ENCODE peak calls at places on chromosomes 12 and 14, in six cellular contexts. C is astrocyte of the spinal cord, B is suprapubic skin, G is spleen, S is ovary, H is ascending aorta. Q is an unnamed sample.

GRCh38 chr12:728781-729180 is 23.6 kb upstream of the WNK1 start:
- DNase-seq in C (no peak), G (no peak), B (no peak), H (no peak), S (no peak), Q (no peak)

GRCh38 chr14:59254146-59254910 is 65.9 kb downstream of the DAAM1 start:
- DNase-seq in G (no peak), C (peak), H (peak), S (peak), B (peak), Q (peak)

GRCh38 chr14:22553445-22553844 is 35.6 kb downstream of the DAD1 start:
- DNase-seq in H (peak), S (no peak), C (no peak), B (no peak), G (no peak), Q (no peak)

GRCh38 chr14:96888593-96888992 is 91.4 kb downstream of the VRK1 start:
- DNase-seq in C (peak), B (no peak), H (no peak), S (no peak), G (no peak), Q (peak)

GRCh38 chr14:73239463-73240241 is 2.3 kb downstream of the PAPLN start:
- DNase-seq in B (peak), G (no peak), H (no peak), C (peak), S (peak), Q (peak)

GRCh38 chr14:34981743-34982420 is 910 bp upstream of the SRP54 start:
- DNase-seq in H (peak), G (peak), S (no peak), B (no peak), C (no peak), Q (peak)

GRCh38 chr12:63922446-63922845 is 77.9 kb downstream of the SRGAP1 start:
- DNase-seq in S (no peak), C (peak), H (no peak), G (no peak), B (no peak), Q (no peak)

GRCh38 chr14:77654001-77654431 is 37.6 kb upstream of the SPTLC2 start:
- DNase-seq in G (no peak), C (no peak), B (no peak), H (no peak), S (no peak), Q (no peak)

GRCh38 chr14:57391609-57392195 is 1.3 kb downstream of the NAA30 start:
- DNase-seq in H (no peak), C (peak), B (no peak), S (no peak), G (no peak), Q (no peak)

GRCh38 chr12:70243510-70244331 is 488 bp downstream of the CNOT2 start:
- DNase-seq in H (peak), G (peak), C (peak), S (peak), B (peak), Q (no peak)

GRCh38 chr12:21860128-21860527 is 81.1 kb downstream of the ABCC9 start:
- DNase-seq in S (no peak), C (no peak), G (no peak), H (no peak), B (no peak), Q (no peak)

GRCh38 chr12:131378176-131378842 is 332.6 kb upstream of the SFSWAP start:
- DNase-seq in C (no peak), B (no peak), H (peak), S (no peak), G (no peak), Q (no peak)

GRCh38 chr12:127711108-127711507 is 555.9 kb upstream of the TMEM132C start:
- DNase-seq in S (no peak), H (no peak), G (no peak), B (no peak), C (no peak), Q (no peak)
- TF ChIP-seq CTCF in S (no peak), H (no peak), G (no peak), B (no peak), C (peak), Q (peak)

GRCh38 chr14:24376448-24377070 is 8.6 kb downstream of the NFATC4 start:
- DNase-seq in C (no peak), G (no peak), S (no peak), H (no peak), B (no peak), Q (no peak)
- H3K4me3 ChIP-seq in C (no peak), G (no peak), S (no peak), H (no peak), B (no peak), Q (no peak)

DNA sequence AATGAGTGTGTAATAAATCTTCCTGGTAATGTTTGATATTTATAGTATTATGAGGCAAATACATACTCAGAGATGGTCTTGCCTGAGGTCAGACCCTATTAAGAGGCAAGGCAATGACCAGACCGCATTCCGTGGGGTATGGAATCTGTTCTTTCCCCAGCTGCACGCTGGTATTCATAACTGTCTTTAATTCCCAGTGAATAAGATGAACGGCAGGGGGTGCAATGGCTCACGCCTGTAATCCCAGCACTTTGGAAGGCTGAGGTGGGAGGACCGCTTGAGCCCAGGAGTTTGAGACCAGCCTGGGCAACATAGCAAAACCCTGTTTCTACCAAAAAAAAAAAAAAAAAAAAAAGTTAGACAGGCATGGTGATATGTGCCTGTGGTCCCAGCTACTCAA is 44.6 kb downstream of the ERO1A start:
- DNase-seq in S (no peak), B (no peak), H (no peak), C (no peak), G (no peak), Q (no peak)
- TF ChIP-seq CTCF in S (no peak), B (no peak), H (no peak), C (no peak), G (no peak), Q (no peak)

DNA sequence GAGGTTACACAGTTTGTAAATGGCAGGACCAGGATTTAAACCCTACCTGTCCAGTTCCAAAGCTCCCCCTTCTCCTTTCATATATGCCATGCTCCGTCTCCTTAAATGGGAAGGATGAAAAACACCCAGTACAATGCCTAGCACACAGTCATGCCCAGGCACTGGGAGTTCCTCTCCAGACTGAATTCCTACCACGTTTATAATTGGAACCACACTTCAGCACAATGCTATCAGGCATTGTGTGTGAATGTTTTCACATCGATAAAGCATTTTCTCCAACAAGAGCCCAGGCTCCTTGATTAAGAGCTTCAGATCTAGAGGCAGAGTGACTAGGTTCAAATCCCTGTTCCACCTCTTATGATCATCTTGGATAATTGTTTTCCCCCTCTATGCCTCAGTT is 2.7 kb upstream of the NUAK1 start:
- DNase-seq in S (no peak), G (no peak), C (no peak), H (no peak), B (no peak), Q (no peak)
- H3K4me3 ChIP-seq in S (no peak), G (no peak), C (no peak), H (peak), B (no peak), Q (no peak)

GRCh38 chr12:55739025-55739378 is 3.9 kb upstream of the GDF11 start:
- DNase-seq in S (no peak), H (no peak), G (no peak), B (no peak), C (no peak), Q (no peak)
- TF ChIP-seq CTCF in S (no peak), H (no peak), G (peak), B (no peak), C (no peak), Q (no peak)

GRCh38 chr12:12357697-12358476 is 1.0 kb downstream of the BORCS5 start:
- DNase-seq in S (no peak), B (no peak), G (no peak), H (no peak), C (peak), Q (no peak)

GRCh38 chr12:12356886-12357696 is at the start of gene BORCS5:
- DNase-seq in S (peak), C (peak), G (peak), H (peak), B (peak), Q (peak)

GRCh38 chr12:12356467-12356885 is 402 bp upstream of the BORCS5 start:
- DNase-seq in S (no peak), C (no peak), B (no peak), H (no peak), G (no peak), Q (no peak)

GRCh38 chr12:12353807-12354206 is 3.1 kb upstream of the BORCS5 start:
- DNase-seq in C (no peak), S (no peak), B (no peak), H (no peak), G (no peak), Q (no peak)

GRCh38 chr12:12358528-12358927 is 1.6 kb downstream of the BORCS5 start:
- DNase-seq in S (no peak), B (no peak), C (no peak), G (no peak), H (no peak), Q (no peak)
- H3K4me3 ChIP-seq in S (no peak), B (peak), C (no peak), G (peak), H (peak), Q (no peak)

GRCh38 chr12:54627304-54627703 is 7.4 kb downstream of the LACRT start:
- DNase-seq in S (no peak), C (no peak), B (no peak), G (no peak), H (no peak), Q (no peak)

GRCh38 chr12:54628186-54628846 is 6.4 kb downstream of the LACRT start:
- DNase-seq in B (no peak), H (no peak), C (no peak), S (no peak), G (no peak), Q (no peak)

GRCh38 chr12:54616933-54617535 is 17.7 kb downstream of the LACRT start:
- DNase-seq in S (no peak), H (no peak), G (no peak), B (no peak), C (no peak), Q (no peak)

GRCh38 chr12:54624316-54625279 is 10.1 kb downstream of the LACRT start:
- DNase-seq in G (no peak), B (no peak), S (no peak), C (no peak), H (no peak), Q (no peak)

GRCh38 chr12:54622463-54623183 is 12.1 kb downstream of the LACRT start:
- DNase-seq in S (no peak), G (no peak), B (no peak), C (no peak), H (no peak), Q (no peak)
- TF ChIP-seq CTCF in S (no peak), G (no peak), B (no peak), C (peak), H (no peak), Q (no peak)

GRCh38 chr12:26953447-26953846 is 15.2 kb downstream of the FGFR1OP2 start:
- DNase-seq in S (no peak), H (no peak), G (no peak), C (peak), B (no peak), Q (no peak)
- H3K4me3 ChIP-seq in S (no peak), H (no peak), G (no peak), C (no peak), B (no peak), Q (no peak)